ENCODE peak calls at places on chromosomes 7 and 10, in four cellular contexts. L is hepatocyte, N is fibroblast of lung, G is MM.1S. Q is an unnamed sample.

GRCh38 chr7:133633055-133633454 is 380.2 kb downstream of the EXOC4 start:
- DNase-seq in G (no peak), L (no peak), N (peak; percentile 55), Q (no peak)

GRCh38 chr10:110209926-110210662 is 2.7 kb downstream of the MXI1 start:
- DNase-seq in N (peak; percentile 23), L (peak; percentile 74), G (peak; percentile 54), Q (peak; percentile 35)

GRCh38 chr7:35015346-35015859 is 21.9 kb downstream of the DPY19L1 start:
- DNase-seq in L (no peak), N (no peak), G (no peak), Q (no peak)

GRCh38 chr10:3527144-3527543 is 257.9 kb downstream of the KLF6 start:
- DNase-seq in G (no peak), L (no peak), N (no peak), Q (no peak)

GRCh38 chr7:119482209-119482608 is 790.8 kb upstream of the KCND2 start:
- DNase-seq in N (peak; percentile 4), G (peak; percentile 93), L (peak; percentile 58), Q (peak; percentile 13)

GRCh38 chr10:69838853-69839252 is 37.1 kb downstream of the COL13A1 start:
- DNase-seq in G (no peak), L (no peak), N (peak; percentile 45), Q (no peak)

GRCh38 chr7:142384508-142384922 is 126.7 kb upstream of the PRSS58 start:
- DNase-seq in G (no peak), L (no peak), N (peak; percentile 12), Q (peak; percentile 78)

GRCh38 chr7:3559178-3559765 is 258.2 kb downstream of the SDK1 start:
- DNase-seq in G (no peak), L (peak; percentile 81), N (peak; percentile 99), Q (no peak)

GRCh38 chr10:109914966-109915365 is 8.3 kb downstream of the XPNPEP1 start:
- DNase-seq in G (peak; percentile 80), L (peak; percentile 83), N (peak; percentile 88), Q (peak; percentile 51)

GRCh38 chr7:112204072-112204775 is 2.0 kb downstream of the DOCK4 start:
- DNase-seq in G (no peak), N (peak; percentile 40), L (no peak), Q (no peak)

GRCh38 chr7:76358053-76358477 is 726 bp downstream of the YWHAG start:
- DNase-seq in L (peak; percentile 79), N (peak; percentile 37), G (peak; percentile 53), Q (peak; percentile 66)

GRCh38 chr7:27655184-27655583 is 7.5 kb downstream of the HIBADH start:
- DNase-seq in N (no peak), L (no peak), G (no peak), Q (no peak)

GRCh38 chr10:4240641-4241197 is 455.7 kb upstream of the KLF6 start:
- DNase-seq in G (no peak), N (peak; percentile 72), L (no peak), Q (no peak)

GRCh38 chr7:30285067-30285530 is 702 bp downstream of the ZNRF2 start:
- DNase-seq in N (peak; percentile 24), L (peak; percentile 76), G (peak; percentile 54), Q (peak; percentile 40)

GRCh38 chr7:84379446-84379845 is 184.9 kb upstream of the SEMA3A start:
- DNase-seq in N (no peak), G (no peak), L (no peak), Q (no peak)

GRCh38 chr10:5343561-5343960 is 21.2 kb upstream of the UCN3 start:
- DNase-seq in L (no peak), G (no peak), N (peak; percentile 2), Q (no peak)

GRCh38 chr10:33801705-33802104 is 467.2 kb upstream of the NRP1 start:
- DNase-seq in G (no peak), L (peak; percentile 45), N (peak; percentile 5), Q (no peak)

GRCh38 chr10:17383801-17384445 is 70.5 kb downstream of the ST8SIA6 start:
- DNase-seq in L (no peak), G (no peak), N (peak; percentile 58), Q (no peak)

GRCh38 chr7:94410471-94411466 is 16.1 kb downstream of the COL1A2 start:
- DNase-seq in L (no peak), N (no peak), G (no peak), Q (no peak)

GRCh38 chr10:100963826-100964225 is 5.5 kb upstream of the SEMA4G start:
- DNase-seq in L (no peak), N (no peak), G (no peak), Q (no peak)

GRCh38 chr10:104099274-104099673 is 13.6 kb upstream of the COL17A1 start:
- DNase-seq in N (no peak), G (no peak), L (no peak), Q (no peak)

GRCh38 chr7:52925332-52925731 is 110.1 kb upstream of the POM121L12 start:
- DNase-seq in G (no peak), L (no peak), N (no peak), Q (no peak)

GRCh38 chr10:127041561-127041960 is 136.3 kb downstream of the DOCK1 start:
- DNase-seq in G (no peak), L (no peak), N (peak; percentile 98), Q (no peak)

GRCh38 chr10:49552277-49552676 is 13.4 kb upstream of the ERCC6 start:
- DNase-seq in G (no peak), N (no peak), L (peak; percentile 25), Q (no peak)

GRCh38 chr10:94217431-94217830 is 145.3 kb downstream of the NOC3L start:
- DNase-seq in G (no peak), L (no peak), N (no peak), Q (no peak)

GRCh38 chr10:126242352-126243260 is 145.7 kb downstream of the ADAM12 start:
- DNase-seq in N (peak; percentile 95), G (no peak), L (peak; percentile 54), Q (no peak)

GRCh38 chr10:69179743-69180524 is at the start of gene SUPV3L1:
- DNase-seq in G (peak; percentile 98), N (peak; percentile 99), L (peak; percentile 97), Q (peak; percentile 92)

GRCh38 chr10:96814264-96814663 is 17.8 kb upstream of the LCOR start:
- DNase-seq in L (no peak), N (peak; percentile 41), G (no peak), Q (no peak)

GRCh38 chr10:13711281-13711680 is 124.5 kb downstream of the PRPF18 start:
- DNase-seq in L (no peak), G (no peak), N (no peak), Q (no peak)

GRCh38 chr7:2688409-2689342 is 674 bp downstream of the AMZ1 start:
- DNase-seq in G (peak; percentile 75), L (no peak), N (no peak), Q (no peak)

GRCh38 chr7:97018775-97019535 is 5.7 kb downstream of the DLX5 start:
- DNase-seq in N (no peak), L (no peak), G (no peak), Q (no peak)

GRCh38 chr7:97020601-97021442 is 3.8 kb downstream of the DLX5 start:
- DNase-seq in N (no peak), L (no peak), G (no peak), Q (no peak)

GRCh38 chr7:97019710-97020109 is 4.9 kb downstream of the DLX5 start:
- DNase-seq in N (no peak), L (no peak), G (no peak), Q (no peak)

GRCh38 chr7:97022451-97023306 is 2.0 kb downstream of the DLX5 start:
- DNase-seq in N (no peak), L (no peak), G (no peak), Q (no peak)

DNA sequence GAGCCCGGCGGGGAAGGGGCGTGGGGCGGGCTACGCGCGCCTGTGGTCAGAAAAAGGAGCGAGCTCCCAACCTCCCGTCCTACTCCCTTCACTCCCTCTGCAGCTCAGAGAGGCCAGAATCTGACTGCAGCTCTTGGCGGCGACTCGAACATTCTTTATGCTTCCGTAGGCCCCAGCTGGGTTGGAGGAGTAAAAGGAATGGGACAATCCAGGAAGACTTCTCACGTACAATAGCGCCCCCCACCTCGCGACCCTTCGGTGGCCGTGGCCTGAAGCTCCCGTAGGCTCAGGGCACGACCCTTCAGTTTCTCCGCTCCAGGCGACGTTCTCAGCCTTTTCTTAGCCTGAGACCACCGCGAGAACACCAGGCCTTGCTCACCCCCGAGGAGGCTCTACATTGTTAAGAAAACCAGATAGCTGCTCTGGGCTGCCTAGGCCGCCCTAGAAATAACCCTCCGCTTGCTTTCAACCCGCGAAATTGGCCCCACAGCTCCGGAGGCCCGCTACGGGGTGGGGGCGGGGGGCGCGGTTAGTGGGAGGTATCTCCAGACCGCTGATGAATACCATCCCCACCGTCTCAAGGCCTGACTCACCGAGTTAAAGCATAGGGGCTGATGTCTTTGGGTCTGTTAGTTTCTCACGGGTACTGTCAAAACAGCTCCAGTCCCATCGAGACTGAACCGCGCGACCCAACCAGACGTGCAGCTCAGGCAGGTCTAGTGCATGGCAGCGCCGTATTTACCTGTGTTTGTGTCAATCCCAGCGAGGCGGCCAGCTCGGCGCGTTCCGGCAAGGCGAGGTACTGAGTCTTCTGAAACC is 3.0 kb downstream of the DLX5 start:
- DNase-seq in L (no peak), N (no peak), G (no peak), Q (no peak)
- TF ChIP-seq EZH2 in L (no peak), N (no peak), G (no peak), Q (no peak)

DNA sequence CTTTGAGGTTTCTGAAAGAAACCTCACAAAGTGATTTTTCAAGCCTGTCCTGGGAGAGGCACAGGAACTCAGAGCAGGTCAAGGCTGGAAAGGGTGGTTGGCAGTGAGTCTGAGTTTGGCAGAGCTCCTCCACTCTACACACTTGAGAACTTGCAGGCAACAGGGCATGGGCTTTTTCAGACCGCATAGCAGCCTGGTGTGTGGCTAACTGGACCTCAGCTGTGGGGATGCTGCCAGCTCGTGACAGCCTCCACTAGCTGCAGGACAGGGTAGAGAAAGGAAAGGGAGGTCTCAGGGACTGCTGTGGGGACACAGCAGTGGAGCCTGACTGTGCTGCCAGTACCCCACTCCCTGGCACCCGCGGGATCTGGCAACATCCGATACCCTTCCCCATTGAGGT is 2.6 kb downstream of the CDHR1 start:
- DNase-seq in G (no peak), L (no peak), N (no peak), Q (no peak)
- H3K27me3 ChIP-seq in G (no peaks in the 10 kb centered on the region), L (peaks cover 61% of the 10 kb centered on the region), N (peaks cover 30% of the 10 kb centered on the region), Q (peaks cover 6% of the 10 kb centered on the region)

GRCh38 chr7:51315393-51316261 is 982 bp downstream of the COBL start:
- DNase-seq in L (peak; percentile 89), G (no peak), N (no peak), Q (no peak)

GRCh38 chr7:51316666-51317581 is at the start of gene COBL:
- DNase-seq in G (no peak), L (peak; percentile 86), N (no peak), Q (no peak)

GRCh38 chr7:51314726-51315125 is 1.9 kb downstream of the COBL start:
- DNase-seq in L (no peak), N (no peak), G (no peak), Q (no peak)

GRCh38 chr7:51317582-51317910 is 937 bp upstream of the COBL start:
- DNase-seq in L (no peak), G (no peak), N (no peak), Q (no peak)

GRCh38 chr7:51316262-51316665 is 345 bp downstream of the COBL start:
- DNase-seq in N (no peak), G (peak; percentile 27), L (peak; percentile 71), Q (no peak)
- TF ChIP-seq EZH2 in N (peak; percentile 56), G (no peak), L (no peak), Q (no peak)

GRCh38 chr7:74579800-74580685 is 77.5 kb upstream of the GTF2I start:
- DNase-seq in N (peak; percentile 60), G (no peak), L (peak; percentile 86), Q (no peak)

GRCh38 chr7:74583630-74584029 is 73.9 kb upstream of the GTF2I start:
- DNase-seq in N (no peak), L (no peak), G (no peak), Q (no peak)

GRCh38 chr7:74584160-74584954 is 73.2 kb upstream of the GTF2I start:
- DNase-seq in G (no peak), L (peak; percentile 61), N (no peak), Q (no peak)

GRCh38 chr7:74581916-74582440 is 75.5 kb upstream of the GTF2I start:
- DNase-seq in G (no peak), N (no peak), L (no peak), Q (no peak)

GRCh38 chr7:74582447-74583039 is 75.0 kb upstream of the GTF2I start:
- DNase-seq in G (no peak), N (no peak), L (no peak), Q (no peak)
- H3K27me3 ChIP-seq in G (no peaks in the 10 kb centered on the region), N (no peaks in the 10 kb centered on the region), L (no peaks in the 10 kb centered on the region), Q (no peaks in the 10 kb centered on the region)

Q was measured in DND-41.